ENCODE peak calls at places on chromosomes 5 and 9, in nine cellular contexts. One of them, this sample, is unnamed.

GRCh38 chr5:131163315-131164119 is 1.5 kb downstream of the HINT1 start:
- DNase-seq in spleen: no peak
- DNase-seq in lower leg skin: no peak
- DNase-seq in uterus: no peak
- DNase-seq in transverse colon: no peak
- DNase-seq in heart left ventricle: no peak
- DNase-seq in H1: no peak
- DNase-seq in body of pancreas: no peak
- DNase-seq in ovary: no peak
- DNase-seq in this sample: peak

GRCh38 chr9:21919377-21920362 is 74.5 kb downstream of the CDKN2A start:
- DNase-seq in spleen: no peak
- DNase-seq in lower leg skin: no peak
- DNase-seq in uterus: no peak
- DNase-seq in transverse colon: no peak
- DNase-seq in heart left ventricle: no peak
- DNase-seq in H1: no peak
- DNase-seq in body of pancreas: no peak
- DNase-seq in ovary: no peak
- DNase-seq in this sample: no peak

GRCh38 chr5:176778921-176779465 is 31.4 kb upstream of the UNC5A start:
- DNase-seq in spleen: peak
- DNase-seq in lower leg skin: no peak
- DNase-seq in uterus: no peak
- DNase-seq in transverse colon: no peak
- DNase-seq in heart left ventricle: no peak
- DNase-seq in H1: no peak
- DNase-seq in body of pancreas: no peak
- DNase-seq in ovary: no peak
- DNase-seq in this sample: no peak

GRCh38 chr9:134193912-134194535 is 29.7 kb upstream of the RNU6ATAC start:
- DNase-seq in spleen: peak
- DNase-seq in lower leg skin: no peak
- DNase-seq in uterus: no peak
- DNase-seq in transverse colon: no peak
- DNase-seq in heart left ventricle: no peak
- DNase-seq in H1: no peak
- DNase-seq in body of pancreas: peak
- DNase-seq in ovary: no peak
- DNase-seq in this sample: peak

GRCh38 chr9:120733190-120733589 is 18.9 kb upstream of the MEGF9 start:
- DNase-seq in spleen: no peak
- DNase-seq in lower leg skin: no peak
- DNase-seq in uterus: no peak
- DNase-seq in transverse colon: no peak
- DNase-seq in heart left ventricle: peak
- DNase-seq in H1: no peak
- DNase-seq in body of pancreas: peak
- DNase-seq in ovary: no peak
- DNase-seq in this sample: no peak

GRCh38 chr9:94057918-94058317 is 26.3 kb upstream of the PTPDC1 start:
- DNase-seq in spleen: no peak
- DNase-seq in lower leg skin: no peak
- DNase-seq in uterus: no peak
- DNase-seq in transverse colon: no peak
- DNase-seq in heart left ventricle: no peak
- DNase-seq in H1: no peak
- DNase-seq in body of pancreas: peak
- DNase-seq in ovary: no peak
- DNase-seq in this sample: no peak

GRCh38 chr5:60597570-60597969 is 102.4 kb downstream of the DEPDC1B start:
- DNase-seq in spleen: no peak
- DNase-seq in lower leg skin: no peak
- DNase-seq in uterus: no peak
- DNase-seq in transverse colon: no peak
- DNase-seq in heart left ventricle: no peak
- DNase-seq in H1: no peak
- DNase-seq in body of pancreas: no peak
- DNase-seq in ovary: no peak
- DNase-seq in this sample: peak

GRCh38 chr5:52822437-52822836 is 34.7 kb downstream of the ITGA1 start:
- DNase-seq in spleen: peak
- DNase-seq in lower leg skin: peak
- DNase-seq in uterus: peak
- DNase-seq in transverse colon: no peak
- DNase-seq in heart left ventricle: peak
- DNase-seq in H1: no peak
- DNase-seq in body of pancreas: peak
- DNase-seq in ovary: peak
- DNase-seq in this sample: no peak

GRCh38 chr5:115888027-115888426 is 46.3 kb downstream of the AP3S1 start:
- DNase-seq in spleen: no peak
- DNase-seq in lower leg skin: no peak
- DNase-seq in uterus: no peak
- DNase-seq in transverse colon: no peak
- DNase-seq in heart left ventricle: no peak
- DNase-seq in H1: no peak
- DNase-seq in body of pancreas: no peak
- DNase-seq in ovary: no peak
- DNase-seq in this sample: peak

DNA sequence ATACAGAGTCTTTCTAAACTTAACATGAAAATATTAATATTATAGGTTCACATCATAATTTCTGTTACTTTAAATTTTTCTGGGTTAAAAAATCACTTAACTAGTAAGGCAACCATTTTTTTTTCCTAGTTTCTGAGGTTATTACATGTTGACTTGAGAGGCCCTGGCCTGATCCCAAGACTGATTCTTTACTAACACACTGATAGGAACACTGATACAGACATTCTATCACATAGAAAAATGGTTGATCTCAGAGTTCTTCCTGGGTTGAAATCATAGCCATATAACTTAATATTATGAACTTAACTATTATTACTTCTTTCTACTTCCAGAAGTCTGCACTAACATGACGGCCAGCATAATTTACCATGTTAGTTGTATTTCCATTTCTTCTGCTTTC is 43.0 kb downstream of the AP3S1 start:
- DNase-seq in spleen: no peak
- DNase-seq in lower leg skin: no peak
- DNase-seq in uterus: no peak
- DNase-seq in transverse colon: no peak
- DNase-seq in heart left ventricle: no peak
- DNase-seq in H1: no peak
- DNase-seq in body of pancreas: no peak
- DNase-seq in ovary: no peak
- DNase-seq in this sample: no peak
- TF ChIP-seq POLR2A in spleen: no peak
- TF ChIP-seq POLR2A in lower leg skin: no peak
- TF ChIP-seq POLR2A in uterus: no peak
- TF ChIP-seq POLR2A in transverse colon: no peak
- TF ChIP-seq POLR2A in heart left ventricle: no peak
- TF ChIP-seq POLR2A in H1: no peak
- TF ChIP-seq POLR2A in body of pancreas: no peak
- TF ChIP-seq POLR2A in ovary: no peak
- TF ChIP-seq POLR2A in this sample: no peak

GRCh38 chr5:138179277-138179857 is 455 bp downstream of the KIF20A start:
- DNase-seq in spleen: no peak
- DNase-seq in lower leg skin: no peak
- DNase-seq in uterus: no peak
- DNase-seq in transverse colon: no peak
- DNase-seq in heart left ventricle: no peak
- DNase-seq in H1: no peak
- DNase-seq in body of pancreas: no peak
- DNase-seq in ovary: no peak
- DNase-seq in this sample: peak

GRCh38 chr5:138180841-138181240 is 1.9 kb downstream of the KIF20A start:
- DNase-seq in spleen: no peak
- DNase-seq in lower leg skin: no peak
- DNase-seq in uterus: no peak
- DNase-seq in transverse colon: no peak
- DNase-seq in heart left ventricle: no peak
- DNase-seq in H1: no peak
- DNase-seq in body of pancreas: no peak
- DNase-seq in ovary: no peak
- DNase-seq in this sample: no peak

GRCh38 chr5:138178516-138179276 is at the start of the genes BRD8 and KIF20A:
- DNase-seq in spleen: peak
- DNase-seq in lower leg skin: peak
- DNase-seq in uterus: peak
- DNase-seq in transverse colon: peak
- DNase-seq in heart left ventricle: peak
- DNase-seq in H1: peak
- DNase-seq in body of pancreas: peak
- DNase-seq in ovary: peak
- DNase-seq in this sample: peak

GRCh38 chr5:138177936-138178515 is 404 bp downstream of the BRD8 start:
- DNase-seq in spleen: no peak
- DNase-seq in lower leg skin: peak
- DNase-seq in uterus: no peak
- DNase-seq in transverse colon: peak
- DNase-seq in heart left ventricle: no peak
- DNase-seq in H1: no peak
- DNase-seq in body of pancreas: peak
- DNase-seq in ovary: no peak
- DNase-seq in this sample: peak

GRCh38 chr5:138180183-138180782 is 1.4 kb downstream of the KIF20A start:
- DNase-seq in spleen: no peak
- DNase-seq in lower leg skin: no peak
- DNase-seq in uterus: no peak
- DNase-seq in transverse colon: no peak
- DNase-seq in heart left ventricle: no peak
- DNase-seq in H1: no peak
- DNase-seq in body of pancreas: no peak
- DNase-seq in ovary: no peak
- DNase-seq in this sample: peak
- TF ChIP-seq CTCF in spleen: peak
- TF ChIP-seq CTCF in lower leg skin: no peak
- TF ChIP-seq CTCF in uterus: no peak
- TF ChIP-seq CTCF in transverse colon: no peak
- TF ChIP-seq CTCF in heart left ventricle: no peak
- TF ChIP-seq CTCF in H1: peak
- TF ChIP-seq CTCF in body of pancreas: no peak
- TF ChIP-seq CTCF in ovary: no peak
- TF ChIP-seq CTCF in this sample: peak

DNA sequence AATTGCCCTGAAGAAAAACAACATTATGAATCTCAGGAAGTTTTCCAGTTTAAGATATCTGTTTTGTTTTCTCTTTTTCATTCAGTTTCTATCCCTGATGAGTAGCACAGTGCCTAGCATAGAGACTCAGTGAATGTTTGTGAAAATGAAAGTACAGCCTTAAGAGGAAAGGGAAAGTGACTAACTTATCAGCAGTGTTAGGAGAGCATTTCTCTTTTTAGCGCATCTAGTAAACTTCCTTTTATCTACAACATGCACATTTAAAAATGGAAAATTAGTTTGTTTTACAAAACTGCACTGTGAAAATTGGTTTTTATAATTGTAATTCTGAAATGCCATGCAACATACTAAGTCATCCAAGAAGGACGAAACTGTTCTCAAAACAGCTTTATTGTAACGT is 110.8 kb downstream of the SMARCA2 start:
- DNase-seq in spleen: no peak
- DNase-seq in lower leg skin: no peak
- DNase-seq in uterus: no peak
- DNase-seq in transverse colon: no peak
- DNase-seq in heart left ventricle: no peak
- DNase-seq in H1: no peak
- DNase-seq in body of pancreas: no peak
- DNase-seq in ovary: no peak
- DNase-seq in this sample: peak
- H3K4me3 ChIP-seq in spleen: no peak
- H3K4me3 ChIP-seq in lower leg skin: no peak
- H3K4me3 ChIP-seq in uterus: no peak
- H3K4me3 ChIP-seq in transverse colon: no peak
- H3K4me3 ChIP-seq in heart left ventricle: peak
- H3K4me3 ChIP-seq in H1: no peak
- H3K4me3 ChIP-seq in body of pancreas: no peak
- H3K4me3 ChIP-seq in ovary: peak
- H3K4me3 ChIP-seq in this sample: no peak

GRCh38 chr9:129812385-129812784 is 9.4 kb downstream of the TOR1B start:
- DNase-seq in spleen: no peak
- DNase-seq in lower leg skin: no peak
- DNase-seq in uterus: no peak
- DNase-seq in transverse colon: peak
- DNase-seq in heart left ventricle: no peak
- DNase-seq in H1: no peak
- DNase-seq in body of pancreas: no peak
- DNase-seq in ovary: no peak
- DNase-seq in this sample: no peak

GRCh38 chr9:129813661-129814060 is 10.3 kb downstream of the TOR1A start:
- DNase-seq in spleen: no peak
- DNase-seq in lower leg skin: no peak
- DNase-seq in uterus: no peak
- DNase-seq in transverse colon: no peak
- DNase-seq in heart left ventricle: no peak
- DNase-seq in H1: no peak
- DNase-seq in body of pancreas: no peak
- DNase-seq in ovary: no peak
- DNase-seq in this sample: no peak

GRCh38 chr9:129816501-129817435 is 7.2 kb downstream of the TOR1A start:
- DNase-seq in spleen: no peak
- DNase-seq in lower leg skin: no peak
- DNase-seq in uterus: no peak
- DNase-seq in transverse colon: no peak
- DNase-seq in heart left ventricle: no peak
- DNase-seq in H1: no peak
- DNase-seq in body of pancreas: no peak
- DNase-seq in ovary: no peak
- DNase-seq in this sample: peak

GRCh38 chr9:129815278-129815677 is 8.7 kb downstream of the TOR1A start:
- DNase-seq in spleen: no peak
- DNase-seq in lower leg skin: no peak
- DNase-seq in uterus: no peak
- DNase-seq in transverse colon: no peak
- DNase-seq in heart left ventricle: no peak
- DNase-seq in H1: no peak
- DNase-seq in body of pancreas: no peak
- DNase-seq in ovary: no peak
- DNase-seq in this sample: no peak

DNA sequence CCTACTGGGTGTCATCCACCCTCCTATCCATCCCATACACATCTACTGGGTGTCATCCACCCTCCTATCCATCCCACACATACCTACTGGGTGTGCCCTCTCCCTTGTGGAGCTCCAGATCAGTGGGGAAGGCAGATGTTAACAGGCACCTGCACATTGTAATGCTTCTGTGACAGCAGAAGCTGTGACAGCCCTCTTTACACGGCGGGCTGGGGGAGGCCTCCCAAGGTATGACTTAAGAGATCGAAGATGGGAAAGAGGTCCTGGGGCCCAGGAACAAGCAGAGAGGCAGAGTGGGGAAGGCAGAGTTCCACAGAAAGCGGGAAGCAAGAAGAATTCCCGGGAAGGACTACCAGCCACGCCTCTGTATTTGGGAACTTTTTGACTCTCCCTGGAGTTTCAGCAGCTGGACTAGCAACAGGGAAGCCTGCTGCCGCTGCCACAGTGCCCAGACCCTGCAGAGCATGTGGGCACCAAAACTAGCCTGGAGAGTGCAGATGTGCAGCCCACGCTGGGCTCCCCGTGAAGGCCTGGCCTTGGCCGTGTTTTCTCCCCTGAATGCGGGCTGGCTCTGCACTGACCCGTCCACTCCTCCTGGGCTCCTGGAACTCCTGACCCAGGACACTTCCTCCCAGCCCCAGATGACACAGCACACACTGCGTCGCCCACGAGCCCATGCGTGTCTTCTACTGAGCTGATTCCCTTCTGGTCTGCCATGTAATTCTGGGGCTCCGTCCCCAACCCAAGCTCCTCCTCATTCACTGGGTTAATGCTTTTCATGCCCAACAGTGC is 9.3 kb downstream of the TOR1A start:
- DNase-seq in spleen: no peak
- DNase-seq in lower leg skin: no peak
- DNase-seq in uterus: no peak
- DNase-seq in transverse colon: no peak
- DNase-seq in heart left ventricle: no peak
- DNase-seq in H1: no peak
- DNase-seq in body of pancreas: no peak
- DNase-seq in ovary: no peak
- DNase-seq in this sample: no peak
- TF ChIP-seq POLR2A in spleen: no peak
- TF ChIP-seq POLR2A in lower leg skin: no peak
- TF ChIP-seq POLR2A in uterus: no peak
- TF ChIP-seq POLR2A in transverse colon: no peak
- TF ChIP-seq POLR2A in heart left ventricle: no peak
- TF ChIP-seq POLR2A in H1: no peak
- TF ChIP-seq POLR2A in body of pancreas: no peak
- TF ChIP-seq POLR2A in ovary: no peak
- TF ChIP-seq POLR2A in this sample: no peak

This sample was measured in NB4.